ENCODE peak calls at places on chromosomes 2 and 18, in nine cellular contexts. N, T, Y, Q, L, F, U, H and I are unnamed samples.
A peak's percentile ranks its signal among the peaks of the same experiment; 100 is the strongest.

GRCh38 chr2:7020059-7020458 is 102.8 kb downstream of the RNF144A start:
- DNase-seq in N (no peak), T (no peak), Y (no peak), Q (no peak), L (no peak), F (no peak), U (no peak), H (no peak), I (no peak)

GRCh38 chr2:95043300-95043786 is 17.8 kb downstream of the MAL start:
- DNase-seq in N (no peak), T (no peak), Y (peak; percentile 78), Q (peak; percentile 51), L (peak; percentile 83), F (peak; percentile 92), U (no peak), H (peak; percentile 38), I (peak; percentile 85)

GRCh38 chr2:176872406-176872805 is 340.2 kb upstream of the HNRNPA3 start:
- DNase-seq in N (no peak), T (no peak), Y (no peak), Q (no peak), L (no peak), F (no peak), U (no peak), H (no peak), I (no peak)

GRCh38 chr2:14074691-14075090 is 557.8 kb upstream of the LRATD1 start:
- DNase-seq in N (no peak), T (no peak), Y (no peak), Q (no peak), L (no peak), F (no peak), U (no peak), H (no peak), I (no peak)

GRCh38 chr2:229492034-229492433 is 220.9 kb upstream of the PID1 start:
- DNase-seq in N (no peak), T (no peak), Y (peak; percentile 63), Q (no peak), L (no peak), F (no peak), U (no peak), H (no peak), I (no peak)

GRCh38 chr2:23434721-23435121 is 49.7 kb downstream of the KLHL29 start:
- DNase-seq in N (no peak), T (no peak), Y (no peak), Q (no peak), L (peak; percentile 73), F (no peak), U (no peak), H (no peak), I (no peak)

GRCh38 chr2:193868833-193869232 is 1674.1 kb upstream of the TMEFF2 start:
- DNase-seq in N (no peak), T (no peak), Y (no peak), Q (no peak), L (no peak), F (no peak), U (no peak), H (no peak), I (no peak)

GRCh38 chr2:121293450-121294325 is 8.7 kb upstream of the TFCP2L1 start:
- DNase-seq in N (no peak), T (no peak), Y (no peak), Q (no peak), L (no peak), F (no peak), U (no peak), H (peak; percentile 13), I (no peak)

GRCh38 chr2:219081096-219081495 is 20.4 kb upstream of the IHH start:
- DNase-seq in N (no peak), T (no peak), Y (no peak), Q (no peak), L (no peak), F (no peak), U (no peak), H (no peak), I (no peak)

GRCh38 chr18:79569720-79570119 is 109.9 kb upstream of the CTDP1 start:
- DNase-seq in N (no peak), T (no peak), Y (no peak), Q (no peak), L (no peak), F (no peak), U (no peak), H (no peak), I (no peak)

GRCh38 chr2:201070966-201071304 is 536 bp downstream of the HYCC2 start:
- DNase-seq in N (no peak), T (no peak), Y (peak; percentile 10), Q (no peak), L (no peak), F (no peak), U (no peak), H (no peak), I (no peak)

GRCh38 chr2:98514879-98515570 is 70.4 kb downstream of the INPP4A start:
- DNase-seq in N (no peak), T (no peak), Y (peak; percentile 54), Q (no peak), L (no peak), F (no peak), U (no peak), H (no peak), I (no peak)

GRCh38 chr2:43238176-43238575 is 11.8 kb upstream of the ZFP36L2 start:
- DNase-seq in N (no peak), T (no peak), Y (peak; percentile 82), Q (no peak), L (no peak), F (no peak), U (no peak), H (no peak), I (no peak)

GRCh38 chr18:33201509-33201926 is 239.0 kb downstream of the CCDC178 start:
- DNase-seq in N (no peak), T (no peak), Y (peak; percentile 39), Q (no peak), L (no peak), F (no peak), U (no peak), H (peak; percentile 72), I (peak; percentile 66)

GRCh38 chr2:107001964-107002696 is 116.2 kb upstream of the ST6GAL2 start:
- DNase-seq in N (no peak), T (no peak), Y (peak; percentile 83), Q (no peak), L (peak; percentile 6), F (no peak), U (no peak), H (no peak), I (no peak)

GRCh38 chr2:145687445-145688104 is 1167.7 kb upstream of the ZEB2 start:
- DNase-seq in N (no peak), T (no peak), Y (peak; percentile 74), Q (no peak), L (no peak), F (no peak), U (no peak), H (no peak), I (no peak)

GRCh38 chr18:32308493-32309120 is 118.8 kb downstream of the MEP1B start:
- DNase-seq in N (no peak), T (no peak), Y (peak; percentile 86), Q (peak; percentile 34), L (peak; percentile 70), F (peak; percentile 28), U (no peak), H (no peak), I (no peak)

GRCh38 chr2:231452799-231453508 is 11.3 kb downstream of the NCL start:
- DNase-seq in N (peak; percentile 58), T (no peak), Y (no peak), Q (no peak), L (no peak), F (no peak), U (no peak), H (no peak), I (no peak)

GRCh38 chr2:66929632-66930385 is 467.3 kb upstream of the ETAA1 start:
- DNase-seq in N (no peak), T (no peak), Y (peak; percentile 85), Q (peak; percentile 33), L (peak; percentile 49), F (peak; percentile 29), U (no peak), H (no peak), I (no peak)

GRCh38 chr2:225091336-225091735 is 49.1 kb upstream of the DOCK10 start:
- DNase-seq in N (no peak), T (no peak), Y (peak; percentile 98), Q (no peak), L (peak; percentile 80), F (no peak), U (no peak), H (no peak), I (no peak)

GRCh38 chr2:151251012-151251411 is 10.7 kb downstream of the RBM43 start:
- DNase-seq in N (no peak), T (no peak), Y (peak; percentile 90), Q (no peak), L (peak; percentile 77), F (no peak), U (no peak), H (no peak), I (no peak)

GRCh38 chr18:6397931-6398566 is 16.7 kb downstream of the L3MBTL4 start:
- DNase-seq in N (no peak), T (no peak), Y (no peak), Q (no peak), L (no peak), F (no peak), U (no peak), H (no peak), I (no peak)

GRCh38 chr2:14944562-14945346 is 312.2 kb downstream of the LRATD1 start:
- DNase-seq in N (no peak), T (no peak), Y (peak; percentile 48), Q (no peak), L (peak; percentile 8), F (no peak), U (no peak), H (no peak), I (no peak)

GRCh38 chr2:238381341-238382130 is 45.2 kb upstream of the ASB1 start:
- DNase-seq in N (no peak), T (no peak), Y (no peak), Q (no peak), L (no peak), F (no peak), U (no peak), H (no peak), I (no peak)

GRCh38 chr2:118090387-118091139 is 2.3 kb downstream of the INSIG2 start:
- DNase-seq in N (no peak), T (no peak), Y (no peak), Q (no peak), L (no peak), F (no peak), U (no peak), H (no peak), I (no peak)

GRCh38 chr18:23257686-23258565 is 122.6 kb downstream of the CABLES1 start:
- DNase-seq in N (no peak), T (no peak), Y (peak; percentile 61), Q (peak; percentile 65), L (no peak), F (peak; percentile 43), U (no peak), H (no peak), I (no peak)

GRCh38 chr2:240672076-240672700 is 10.5 kb downstream of the AQP12B start:
- DNase-seq in N (no peak), T (no peak), Y (no peak), Q (no peak), L (no peak), F (no peak), U (no peak), H (no peak), I (no peak)

GRCh38 chr18:36331541-36331971 is 34.0 kb downstream of the FHOD3 start:
- DNase-seq in N (no peak), T (no peak), Y (no peak), Q (no peak), L (no peak), F (no peak), U (no peak), H (no peak), I (no peak)

GRCh38 chr2:157741819-157742484 is 113.3 kb upstream of the ACVR1C start:
- DNase-seq in N (no peak), T (no peak), Y (no peak), Q (no peak), L (no peak), F (no peak), U (no peak), H (no peak), I (no peak)

GRCh38 chr2:29463181-29463900 is 348.1 kb downstream of the CLIP4 start:
- DNase-seq in N (no peak), T (no peak), Y (peak; percentile 93), Q (no peak), L (peak; percentile 61), F (no peak), U (no peak), H (no peak), I (no peak)